ENCODE peak calls at places on chromosomes 6 and 20, in seven cellular contexts. L is AG04450; W is left cardiac atrium; R is CD8-positive, alpha-beta memory T cell; H is CD4-positive, alpha-beta T cell; U is HCEC 1CT; J is activated naive CD4-positive, alpha-beta T cell. A is an unnamed sample.

GRCh38 chr6:132483779-132484679 is 28.9 kb downstream of the STX7 start:
- DNase-seq in U (peak; percentile 69), J (no peak), W (no peak), H (peak; percentile 23), L (peak; percentile 37), R (peak; percentile 52), A (peak; percentile 40)

GRCh38 chr6:34083227-34083889 is 62.5 kb downstream of the GRM4 start:
- DNase-seq in W (no peak), R (no peak), H (no peak), U (no peak), J (no peak), L (no peak), A (no peak)

GRCh38 chr6:16721977-16722376 is 39.3 kb downstream of the ATXN1 start:
- DNase-seq in U (no peak), J (no peak), H (no peak), L (no peak), R (no peak), W (no peak), A (no peak)

GRCh38 chr6:156544046-156544445 is 233.1 kb upstream of the ARID1B start:
- DNase-seq in R (no peak), U (no peak), L (no peak), W (no peak), J (no peak), H (no peak), A (no peak)

GRCh38 chr20:47727170-47727880 is 58.0 kb downstream of the SULF2 start:
- DNase-seq in J (peak; percentile 50), U (no peak), R (peak; percentile 72), W (peak; percentile 54), H (peak; percentile 56), L (no peak), A (no peak)

GRCh38 chr6:26538936-26539615 is 910 bp downstream of the HMGN4 start:
- DNase-seq in W (no peak), L (no peak), U (no peak), J (no peak), R (no peak), H (no peak), A (no peak)

GRCh38 chr20:59441860-59442810 is 141.7 kb downstream of the EDN3 start:
- DNase-seq in R (no peak), L (no peak), J (no peak), U (no peak), H (no peak), W (no peak), A (no peak)

GRCh38 chr6:4344317-4344899 is 209.0 kb upstream of the ECI2 start:
- DNase-seq in R (no peak), W (no peak), H (no peak), J (no peak), U (no peak), L (no peak), A (no peak)

GRCh38 chr6:133890941-133891813 is 2.3 kb downstream of the TCF21 start:
- DNase-seq in H (no peak), R (no peak), L (no peak), U (peak; percentile 56), W (peak; percentile 29), J (no peak), A (no peak)

GRCh38 chr6:149921361-149921760 is 1.6 kb downstream of the RAET1G start:
- DNase-seq in R (no peak), J (no peak), W (no peak), U (no peak), L (no peak), H (no peak), A (no peak)

GRCh38 chr20:47354710-47355488 is 1.6 kb downstream of the ZMYND8 start:
- DNase-seq in W (no peak), R (no peak), U (peak; percentile 60), L (no peak), H (no peak), J (no peak), A (no peak)

GRCh38 chr6:152642578-152643375 is 5.6 kb upstream of the SYNE1 start:
- DNase-seq in U (peak; percentile 11), L (no peak), W (peak; percentile 69), J (no peak), R (peak; percentile 44), H (no peak), A (peak; percentile 23)

GRCh38 chr20:38874460-38875169 is 51.6 kb upstream of the FAM83D start:
- DNase-seq in U (no peak), H (peak; percentile 16), L (no peak), R (peak; percentile 59), W (no peak), J (no peak), A (no peak)

GRCh38 chr6:83708970-83709747 is at the start of gene SNAP91:
- DNase-seq in W (peak; percentile 25), J (no peak), U (no peak), H (no peak), L (no peak), R (no peak), A (no peak)

GRCh38 chr20:61700595-61701140 is 365.0 kb downstream of the TAF4 start:
- DNase-seq in L (no peak), U (no peak), J (no peak), H (no peak), R (no peak), W (no peak), A (no peak)

GRCh38 chr6:166379800-166380199 is 2.9 kb downstream of the MPC1 start:
- DNase-seq in L (no peak), W (no peak), U (no peak), H (no peak), R (no peak), J (no peak), A (no peak)

GRCh38 chr6:34246563-34247391 is 2.0 kb downstream of the SMIM29 start:
- DNase-seq in J (peak; percentile 47), W (no peak), L (no peak), R (no peak), H (peak; percentile 42), U (peak; percentile 37), A (no peak)

GRCh38 chr6:154161689-154162088 is 122.6 kb downstream of the OPRM1 start:
- DNase-seq in R (no peak), L (no peak), H (no peak), W (no peak), U (no peak), J (no peak), A (no peak)

GRCh38 chr6:137641474-137642077 is 147.4 kb upstream of the OLIG3 start:
- DNase-seq in L (peak; percentile 41), R (peak; percentile 50), U (peak; percentile 66), H (peak; percentile 53), W (peak; percentile 76), J (peak; percentile 37), A (peak; percentile 42)

GRCh38 chr6:159065751-159066329 is 21.0 kb upstream of the TAGAP start:
- DNase-seq in J (no peak), L (no peak), W (no peak), R (no peak), H (no peak), U (no peak), A (no peak)

GRCh38 chr6:91606148-91606901 is 1019.5 kb upstream of the MAP3K7 start:
- DNase-seq in U (no peak), J (no peak), L (no peak), H (no peak), R (no peak), W (no peak), A (no peak)

GRCh38 chr6:28537509-28538140 is 11.9 kb downstream of the GPX5 start:
- DNase-seq in W (no peak), L (no peak), H (peak; percentile 60), U (no peak), R (no peak), J (no peak), A (no peak)

GRCh38 chr6:139584599-139584998 is 210.2 kb upstream of the CITED2 start:
- DNase-seq in J (no peak), R (no peak), W (no peak), L (no peak), H (no peak), U (no peak), A (no peak)

GRCh38 chr6:26056583-26057350 is 30.5 kb upstream of the HFE start:
- DNase-seq in J (no peak), R (no peak), W (peak; percentile 31), L (no peak), H (no peak), U (peak; percentile 37), A (no peak)

GRCh38 chr6:11241793-11242201 is 9.3 kb upstream of the NEDD9 start:
- DNase-seq in H (no peak), J (no peak), W (peak; percentile 88), U (peak; percentile 43), L (no peak), R (no peak), A (no peak)

GRCh38 chr6:153503810-153504209 is 372.7 kb upstream of the RGS17 start:
- DNase-seq in U (peak; percentile 19), W (no peak), L (no peak), H (no peak), R (no peak), J (no peak), A (no peak)

GRCh38 chr6:158978752-158979151 is 21.2 kb downstream of the RSPH3 start:
- DNase-seq in R (no peak), J (no peak), U (peak; percentile 41), W (no peak), L (no peak), H (no peak), A (peak; percentile 16)

GRCh38 chr6:90464507-90464906 is 122.4 kb downstream of the MAP3K7 start:
- DNase-seq in W (no peak), L (no peak), U (no peak), J (no peak), R (no peak), H (no peak), A (no peak)

GRCh38 chr6:128204621-128205020 is 303.8 kb upstream of the THEMIS start:
- DNase-seq in J (no peak), W (no peak), R (no peak), H (no peak), L (no peak), U (no peak), A (peak; percentile 32)

GRCh38 chr20:63911171-63911570 is 16.2 kb downstream of the DNAJC5 start:
- DNase-seq in R (no peak), J (no peak), W (no peak), U (no peak), H (no peak), L (no peak), A (no peak)

GRCh38 chr6:116971959-116972358 is 94.9 kb downstream of the RFX6 start:
- DNase-seq in J (no peak), W (no peak), U (peak; percentile 33), H (no peak), R (no peak), L (no peak), A (peak; percentile 3)

GRCh38 chr20:7741866-7742265 is 198.4 kb downstream of the HAO1 start:
- DNase-seq in W (no peak), U (peak; percentile 64), L (no peak), H (no peak), R (no peak), J (no peak), A (no peak)

GRCh38 chr6:50128420-50129005 is 78.8 kb upstream of the DEFB112 start:
- DNase-seq in U (peak; percentile 45), J (no peak), W (no peak), L (no peak), R (no peak), H (no peak), A (no peak)

GRCh38 chr6:143745160-143746133 is 67.7 kb downstream of the PHACTR2 start:
- DNase-seq in H (no peak), R (no peak), L (peak; percentile 61), J (no peak), U (no peak), W (no peak), A (no peak)

GRCh38 chr6:56400273-56400672 is 152.9 kb upstream of the COL21A1 start:
- DNase-seq in U (no peak), L (no peak), J (no peak), W (no peak), R (no peak), H (no peak), A (no peak)

GRCh38 chr20:24405810-24406209 is 63.6 kb upstream of the SYNDIG1 start:
- DNase-seq in J (no peak), R (no peak), H (no peak), L (no peak), W (no peak), U (no peak), A (no peak)

GRCh38 chr6:33453361-33454008 is 891 bp upstream of the ZBTB9 start:
- DNase-seq in J (no peak), U (no peak), W (no peak), H (no peak), L (no peak), R (no peak), A (no peak)

GRCh38 chr6:156336096-156336495 is 441.1 kb upstream of the ARID1B start:
- DNase-seq in J (no peak), H (no peak), U (no peak), L (no peak), W (no peak), R (no peak), A (no peak)

A was measured in GM04504.